ENCODE peak calls at places on chromosomes 3 and 15, in four cellular contexts. One of them, this sample, is unnamed.

GRCh38 chr3:145017959-145018358 is 1046.3 kb downstream of the DIPK2A start:
- DNase-seq in HFFc6: no peak
- DNase-seq in adrenal gland: no peak
- DNase-seq in cardiac muscle cell: peak
- DNase-seq in this sample: no peak

GRCh38 chr3:32457971-32458471 is 44.6 kb downstream of the CMTM6 start:
- DNase-seq in adrenal gland: no peak
- DNase-seq in HFFc6: no peak
- DNase-seq in cardiac muscle cell: no peak
- DNase-seq in this sample: no peak

GRCh38 chr3:77256584-77257488 is 216.9 kb downstream of the ROBO2 start:
- DNase-seq in adrenal gland: no peak
- DNase-seq in cardiac muscle cell: no peak
- DNase-seq in HFFc6: no peak
- DNase-seq in this sample: no peak

GRCh38 chr3:42446111-42447050 is 36.0 kb upstream of the LYZL4 start:
- DNase-seq in HFFc6: no peak
- DNase-seq in adrenal gland: no peak
- DNase-seq in cardiac muscle cell: no peak
- DNase-seq in this sample: no peak

GRCh38 chr15:58741032-58741431 is 8.5 kb downstream of the ADAM10 start:
- DNase-seq in cardiac muscle cell: no peak
- DNase-seq in adrenal gland: no peak
- DNase-seq in HFFc6: no peak
- DNase-seq in this sample: peak

GRCh38 chr3:141561426-141562034 is 74.7 kb downstream of the RASA2 start:
- DNase-seq in adrenal gland: peak
- DNase-seq in HFFc6: peak
- DNase-seq in cardiac muscle cell: peak
- DNase-seq in this sample: peak

GRCh38 chr3:124217542-124217941 is 225.6 kb upstream of the ROPN1 start:
- DNase-seq in cardiac muscle cell: peak
- DNase-seq in adrenal gland: peak
- DNase-seq in HFFc6: peak
- DNase-seq in this sample: no peak

GRCh38 chr15:68418611-68419161 is 13.3 kb downstream of the ITGA11 start:
- DNase-seq in adrenal gland: peak
- DNase-seq in cardiac muscle cell: peak
- DNase-seq in HFFc6: no peak
- DNase-seq in this sample: peak

GRCh38 chr3:74066456-74066855 is 441.7 kb upstream of the PDZRN3 start:
- DNase-seq in cardiac muscle cell: no peak
- DNase-seq in HFFc6: no peak
- DNase-seq in adrenal gland: no peak
- DNase-seq in this sample: no peak

GRCh38 chr15:25542648-25543047 is 103.8 kb upstream of the UBE3A start:
- DNase-seq in cardiac muscle cell: no peak
- DNase-seq in HFFc6: no peak
- DNase-seq in adrenal gland: no peak
- DNase-seq in this sample: no peak

GRCh38 chr3:169772951-169773816 is at the start of gene MYNN:
- DNase-seq in HFFc6: peak
- DNase-seq in adrenal gland: peak
- DNase-seq in cardiac muscle cell: peak
- DNase-seq in this sample: peak

GRCh38 chr3:59469948-59470723 is 420.3 kb upstream of the CFAP20DC start:
- DNase-seq in adrenal gland: no peak
- DNase-seq in HFFc6: no peak
- DNase-seq in cardiac muscle cell: no peak
- DNase-seq in this sample: no peak

GRCh38 chr3:44359146-44359751 is 20.7 kb downstream of the TCAIM start:
- DNase-seq in adrenal gland: no peak
- DNase-seq in cardiac muscle cell: no peak
- DNase-seq in HFFc6: no peak
- DNase-seq in this sample: no peak

GRCh38 chr3:16300881-16301359 is 35.9 kb downstream of the OXNAD1 start:
- DNase-seq in cardiac muscle cell: no peak
- DNase-seq in adrenal gland: no peak
- DNase-seq in HFFc6: no peak
- DNase-seq in this sample: no peak

GRCh38 chr3:51945926-51946500 is 3.9 kb downstream of the PARP3 start:
- DNase-seq in cardiac muscle cell: no peak
- DNase-seq in HFFc6: no peak
- DNase-seq in adrenal gland: no peak
- DNase-seq in this sample: no peak

GRCh38 chr3:126908752-126909275 is 74.1 kb upstream of the PLXNA1 start:
- DNase-seq in HFFc6: no peak
- DNase-seq in cardiac muscle cell: peak
- DNase-seq in adrenal gland: no peak
- DNase-seq in this sample: no peak

GRCh38 chr3:44076221-44076829 is 165.4 kb upstream of the TOPAZ1 start:
- DNase-seq in adrenal gland: no peak
- DNase-seq in HFFc6: no peak
- DNase-seq in cardiac muscle cell: no peak
- DNase-seq in this sample: peak

GRCh38 chr3:14602006-14602803 is 49.4 kb upstream of the CCDC174 start:
- DNase-seq in cardiac muscle cell: no peak
- DNase-seq in HFFc6: no peak
- DNase-seq in adrenal gland: no peak
- DNase-seq in this sample: peak

GRCh38 chr3:70281663-70282062 is 30.8 kb downstream of the MDFIC2 start:
- DNase-seq in adrenal gland: no peak
- DNase-seq in HFFc6: no peak
- DNase-seq in cardiac muscle cell: no peak
- DNase-seq in this sample: no peak

GRCh38 chr3:42489937-42490227 is 12.6 kb upstream of the VIPR1 start:
- DNase-seq in cardiac muscle cell: no peak
- DNase-seq in HFFc6: no peak
- DNase-seq in adrenal gland: peak
- DNase-seq in this sample: no peak

GRCh38 chr3:79729096-79729495 is 38.7 kb downstream of the ROBO1 start:
- DNase-seq in HFFc6: no peak
- DNase-seq in cardiac muscle cell: peak
- DNase-seq in adrenal gland: peak
- DNase-seq in this sample: no peak

GRCh38 chr3:23697416-23697815 is 108.3 kb upstream of the UBE2E1 start:
- DNase-seq in adrenal gland: no peak
- DNase-seq in cardiac muscle cell: no peak
- DNase-seq in HFFc6: no peak
- DNase-seq in this sample: no peak

GRCh38 chr3:117128876-117129275 is 419.3 kb downstream of the TUSC7 start:
- DNase-seq in cardiac muscle cell: no peak
- DNase-seq in HFFc6: no peak
- DNase-seq in adrenal gland: no peak
- DNase-seq in this sample: no peak

GRCh38 chr3:98945006-98945626 is 43.6 kb upstream of the DCBLD2 start:
- DNase-seq in adrenal gland: no peak
- DNase-seq in HFFc6: peak
- DNase-seq in cardiac muscle cell: peak
- DNase-seq in this sample: no peak

GRCh38 chr3:124248471-124249028 is 256.6 kb upstream of the ROPN1 start:
- DNase-seq in cardiac muscle cell: peak
- DNase-seq in adrenal gland: peak
- DNase-seq in HFFc6: peak
- DNase-seq in this sample: no peak

GRCh38 chr15:39936187-39936586 is 2.3 kb downstream of the EIF2AK4 start:
- DNase-seq in cardiac muscle cell: no peak
- DNase-seq in adrenal gland: no peak
- DNase-seq in HFFc6: peak
- DNase-seq in this sample: no peak

GRCh38 chr15:35448294-35448693 is 97.7 kb downstream of the DPH6 start:
- DNase-seq in HFFc6: no peak
- DNase-seq in cardiac muscle cell: no peak
- DNase-seq in adrenal gland: no peak
- DNase-seq in this sample: no peak

GRCh38 chr3:47954562-47954961 is 61.7 kb downstream of the MAP4 start:
- DNase-seq in cardiac muscle cell: peak
- DNase-seq in adrenal gland: no peak
- DNase-seq in HFFc6: no peak
- DNase-seq in this sample: no peak

GRCh38 chr3:14543446-14543845 is 3.3 kb upstream of the GRIP2 start:
- DNase-seq in cardiac muscle cell: no peak
- DNase-seq in HFFc6: no peak
- DNase-seq in adrenal gland: no peak
- DNase-seq in this sample: no peak

GRCh38 chr15:73873889-73874511 is 636 bp downstream of the TBC1D21 start:
- DNase-seq in adrenal gland: no peak
- DNase-seq in cardiac muscle cell: peak
- DNase-seq in HFFc6: peak
- DNase-seq in this sample: peak

GRCh38 chr3:16697437-16698258 is 92.4 kb upstream of the DAZL start:
- DNase-seq in adrenal gland: no peak
- DNase-seq in HFFc6: no peak
- DNase-seq in cardiac muscle cell: peak
- DNase-seq in this sample: no peak

GRCh38 chr15:96344706-96345559 is 14.4 kb downstream of the NR2F2 start:
- DNase-seq in cardiac muscle cell: no peak
- DNase-seq in adrenal gland: no peak
- DNase-seq in HFFc6: no peak
- DNase-seq in this sample: no peak

GRCh38 chr3:173399001-173399400 is 1.5 kb downstream of the NLGN1 start:
- DNase-seq in cardiac muscle cell: no peak
- DNase-seq in HFFc6: no peak
- DNase-seq in adrenal gland: no peak
- DNase-seq in this sample: no peak

GRCh38 chr15:38378162-38378560 is 75.8 kb upstream of the FAM98B start:
- DNase-seq in adrenal gland: peak
- DNase-seq in HFFc6: no peak
- DNase-seq in cardiac muscle cell: peak
- DNase-seq in this sample: no peak

GRCh38 chr15:66803749-66804148 is 101.7 kb downstream of the SMAD6 start:
- DNase-seq in HFFc6: no peak
- DNase-seq in cardiac muscle cell: no peak
- DNase-seq in adrenal gland: no peak
- DNase-seq in this sample: no peak

GRCh38 chr15:95975212-95975611 is 355.3 kb upstream of the NR2F2 start:
- DNase-seq in cardiac muscle cell: no peak
- DNase-seq in adrenal gland: no peak
- DNase-seq in HFFc6: no peak
- DNase-seq in this sample: no peak

GRCh38 chr3:5002174-5002870 is 23.1 kb downstream of the BHLHE40 start:
- DNase-seq in cardiac muscle cell: no peak
- DNase-seq in adrenal gland: no peak
- DNase-seq in HFFc6: no peak
- DNase-seq in this sample: no peak